ENCODE peak calls at places on chromosome 1, in four cellular contexts. B, Y, N and V are unnamed samples.

GRCh38 chr1:176341656-176342055 is 121.3 kb upstream of the PAPPA2 start:
- DNase-seq in B (no peak), Y (no peak), N (no peak), V (no peak)

GRCh38 chr1:79704067-79704466 is 697.5 kb upstream of the ADGRL4 start:
- DNase-seq in B (no peak), Y (no peak), N (no peak), V (no peak)

GRCh38 chr1:185291647-185292046 is 25.4 kb downstream of the IVNS1ABP start:
- DNase-seq in B (no peak), Y (no peak), N (peak; percentile 32), V (no peak)

GRCh38 chr1:207867136-207868081 is 43.5 kb downstream of the CD34 start:
- DNase-seq in B (no peak), Y (no peak), N (no peak), V (no peak)

GRCh38 chr1:242651817-242652216 is 127.3 kb upstream of the PLD5 start:
- DNase-seq in B (peak; percentile 4), Y (no peak), N (no peak), V (no peak)

GRCh38 chr1:67645495-67646144 is 39.4 kb upstream of the GADD45A start:
- DNase-seq in B (peak; percentile 83), Y (no peak), N (no peak), V (no peak)

GRCh38 chr1:24323281-24323680 is 4.1 kb downstream of the GRHL3 start:
- DNase-seq in B (no peak), Y (no peak), N (no peak), V (no peak)

GRCh38 chr1:43473463-43473862 is 19.7 kb upstream of the HYI start:
- DNase-seq in B (no peak), Y (no peak), N (no peak), V (no peak)

GRCh38 chr1:8396083-8396911 is 78.4 kb downstream of the SLC45A1 start:
- DNase-seq in B (no peak), Y (no peak), N (no peak), V (no peak)

DNA sequence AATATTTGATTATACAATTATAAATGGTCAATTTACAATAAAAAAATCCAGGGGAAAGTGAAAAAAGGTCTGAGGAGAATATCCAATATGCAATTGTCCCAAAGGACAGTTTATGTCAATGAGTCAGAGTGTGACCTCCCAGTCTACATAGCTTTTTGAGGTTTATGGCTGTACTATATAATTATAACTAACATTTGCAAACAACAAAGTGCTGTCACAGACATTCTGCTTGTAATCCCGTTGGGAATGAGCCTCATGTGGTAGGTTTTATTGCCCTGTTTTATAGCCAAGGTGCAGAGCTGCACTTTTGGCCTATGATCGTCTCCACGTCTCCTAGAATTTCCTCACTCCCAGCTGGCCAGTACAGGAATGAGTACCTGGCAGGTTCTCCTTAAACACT is 103.8 kb downstream of the ADSS2 start:
- DNase-seq in B (no peak), Y (no peak), N (no peak), V (no peak)
- TF ChIP-seq TCF7L2 in B (no peak), Y (no peak), N (no peak), V (peak; percentile 55)

DNA sequence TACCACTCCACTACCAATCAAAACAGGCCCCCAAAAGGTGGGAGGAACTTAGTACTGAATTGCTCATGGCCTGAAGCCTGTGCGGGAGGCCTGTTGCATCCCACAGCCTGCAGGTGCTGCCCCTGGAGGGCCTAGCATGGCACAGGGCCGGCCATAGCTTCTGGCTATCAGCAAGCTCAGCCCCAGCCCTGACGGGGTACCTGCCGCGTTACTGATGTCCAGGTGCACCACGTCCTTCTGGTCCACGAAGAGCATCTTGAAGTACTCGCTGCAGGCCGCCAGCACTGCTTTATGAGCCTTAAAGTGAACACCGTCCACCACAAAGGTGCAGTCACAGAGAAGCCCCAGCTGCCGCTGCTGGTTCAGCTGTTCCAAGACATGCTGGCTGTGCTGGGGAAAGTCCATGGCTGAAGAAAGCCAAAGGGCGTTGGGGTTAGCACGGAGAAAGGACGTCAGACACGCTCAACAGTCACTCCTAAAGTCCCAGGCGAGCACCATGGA is 27.8 kb downstream of the ZBTB17 start:
- DNase-seq in B (no peak), Y (no peak), N (no peak), V (no peak)
- H3K4me1 ChIP-seq in B (peaks cover 11% of the 10 kb centered on the region), Y (peaks cover 31% of the 10 kb centered on the region), N (peaks cover 50% of the 10 kb centered on the region), V (peaks cover 46% of the 10 kb centered on the region)

DNA sequence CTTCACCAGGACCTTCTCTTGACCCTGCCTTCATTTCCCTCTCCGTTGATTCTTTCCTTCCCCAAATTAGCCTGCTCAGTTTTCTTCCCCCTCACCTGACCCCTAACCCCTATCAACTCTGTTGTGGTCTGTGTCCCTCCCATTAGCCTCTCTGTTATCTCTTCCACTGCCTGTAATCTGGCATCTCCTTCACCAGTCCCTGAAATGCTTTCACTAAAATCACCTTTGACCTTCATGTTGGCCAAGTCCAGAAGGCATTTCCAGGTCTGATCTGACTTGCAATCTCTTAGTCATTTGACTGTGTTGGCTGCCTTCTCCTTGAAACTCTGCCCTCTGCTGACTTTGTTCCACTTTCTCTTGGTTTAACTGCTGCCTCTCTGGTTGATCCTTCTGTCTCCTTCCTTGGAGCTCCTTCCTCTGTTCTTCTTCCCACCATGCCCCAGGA is 28.2 kb downstream of the ATP8B2 start:
- DNase-seq in B (peak; percentile 65), Y (peak; percentile 26), N (peak; percentile 46), V (no peak)
- TF ChIP-seq TCF7L2 in B (no peak), Y (no peak), N (no peak), V (no peak)

GRCh38 chr1:28933277-28933676 is 18.9 kb downstream of the EPB41 start:
- DNase-seq in B (no peak), Y (no peak), N (no peak), V (no peak)

GRCh38 chr1:28935293-28935692 is 20.9 kb downstream of the EPB41 start:
- DNase-seq in B (no peak), Y (no peak), N (no peak), V (no peak)

GRCh38 chr1:28933918-28934317 is 19.5 kb downstream of the EPB41 start:
- DNase-seq in B (no peak), Y (no peak), N (no peak), V (no peak)

GRCh38 chr1:28934676-28935075 is 20.3 kb downstream of the EPB41 start:
- DNase-seq in B (no peak), Y (no peak), N (no peak), V (no peak)

GRCh38 chr1:28936528-28936927 is 22.2 kb downstream of the EPB41 start:
- DNase-seq in B (no peak), Y (no peak), N (no peak), V (no peak)
- H3K4me1 ChIP-seq in B (no peaks in the 10 kb centered on the region), Y (no peaks in the 10 kb centered on the region), N (peaks cover 33% of the 10 kb centered on the region), V (no peaks in the 10 kb centered on the region)